ENCODE peak calls at places on chromosome 14, in eight cellular contexts. D is mucosa of gallbladder; U is astrocyte of the spinal cord; L is fibroblast of pulmonary artery; W is Karpas-422; A is NCI-H2081; Q is stimulated activated effector memory CD8-positive, alpha-beta T cell treated with anti-CD3 and anti-CD28 coated beads, Interleukin-12 subunit alpha, Interleukin-12 subunit beta, amount 100 ng/mL, for 72 hours; G is AG09309. T is an unnamed sample.

GRCh38 chr14:53355581-53356112 is 202.5 kb upstream of the DDHD1 start:
- DNase-seq in Q (no peak), L (peak; percentile 50), U (peak; percentile 96), G (peak; percentile 54), A (peak; percentile 4), D (no peak), W (no peak), T (no peak)

GRCh38 chr14:31320216-31320615 is 100.1 kb downstream of the HEATR5A start:
- DNase-seq in A (no peak), L (no peak), D (no peak), U (no peak), W (no peak), Q (no peak), G (no peak), T (no peak)

GRCh38 chr14:75542585-75543091 is 20.4 kb downstream of the BATF start:
- DNase-seq in A (no peak), L (peak; percentile 85), D (peak; percentile 58), Q (peak; percentile 92), U (no peak), W (peak; percentile 68), G (no peak), T (no peak)

GRCh38 chr14:101877766-101878165 is 86.6 kb upstream of the DYNC1H1 start:
- DNase-seq in U (peak; percentile 10), D (no peak), L (no peak), G (no peak), Q (no peak), W (no peak), A (no peak), T (no peak)

GRCh38 chr14:68741481-68741799 is 51.4 kb downstream of the ZFP36L1 start:
- DNase-seq in G (no peak), Q (no peak), L (no peak), A (no peak), W (no peak), U (no peak), D (no peak), T (no peak)

GRCh38 chr14:76080009-76080408 is 71.7 kb upstream of the GPATCH2L start:
- DNase-seq in U (no peak), L (no peak), G (no peak), A (no peak), D (no peak), Q (no peak), W (no peak), T (no peak)

GRCh38 chr14:105411017-105411941 is 8.3 kb upstream of the MTA1 start:
- DNase-seq in Q (no peak), L (peak; percentile 29), A (peak; percentile 24), U (peak; percentile 22), D (no peak), W (peak; percentile 62), G (no peak), T (peak; percentile 9)

GRCh38 chr14:64929003-64929337 is 13.6 kb downstream of the GPX2 start:
- DNase-seq in D (no peak), U (no peak), A (no peak), W (no peak), Q (no peak), G (no peak), L (no peak), T (no peak)

GRCh38 chr14:26594756-26595545 is 2.9 kb downstream of the NOVA1 start:
- DNase-seq in W (no peak), L (no peak), U (no peak), D (no peak), G (no peak), A (no peak), Q (no peak), T (no peak)

GRCh38 chr14:73248294-73248868 is 11.1 kb downstream of the PAPLN start:
- DNase-seq in D (no peak), A (no peak), W (peak; percentile 91), U (no peak), L (peak; percentile 38), G (no peak), Q (no peak), T (no peak)

GRCh38 chr14:35124127-35124526 is 1.8 kb downstream of the PRORP start:
- DNase-seq in L (no peak), G (no peak), A (no peak), U (no peak), W (no peak), D (no peak), Q (no peak), T (no peak)

GRCh38 chr14:64604001-64604400 is 54.2 kb downstream of the PPP1R36 start:
- DNase-seq in A (no peak), Q (no peak), G (no peak), L (no peak), W (no peak), U (no peak), D (no peak), T (no peak)

GRCh38 chr14:106556665-106557289 is 1030.4 kb downstream of the TMEM121 start:
- DNase-seq in D (peak; percentile 58), L (no peak), Q (peak; percentile 90), G (no peak), W (peak; percentile 91), U (no peak), A (no peak), T (peak; percentile 1)

GRCh38 chr14:66496911-66497310 is 10.7 kb downstream of the CCDC196 start:
- DNase-seq in A (no peak), D (no peak), L (no peak), W (no peak), U (no peak), G (no peak), Q (no peak), T (no peak)

GRCh38 chr14:42884100-42884499 is 1277.4 kb downstream of the LRFN5 start:
- DNase-seq in W (no peak), L (peak; percentile 91), Q (no peak), U (peak; percentile 85), G (no peak), A (no peak), D (no peak), T (no peak)

GRCh38 chr14:90658541-90658967 is 157.7 kb downstream of the TTC7B start:
- DNase-seq in L (peak; percentile 53), G (no peak), D (no peak), U (peak; percentile 69), W (no peak), Q (no peak), A (no peak), T (no peak)

GRCh38 chr14:43981135-43981787 is 525.8 kb downstream of the FSCB start:
- DNase-seq in L (no peak), D (no peak), A (no peak), W (no peak), Q (no peak), U (no peak), G (no peak), T (peak; percentile 39)

T was measured in DMS153.